ENCODE peak calls at places on chromosomes 2 and 18, in six cellular contexts. One of them, this sample, is unnamed.

GRCh38 chr18:62784966-62785413 is 69.6 kb downstream of the PHLPP1 start:
- DNase-seq in sciatic nerve: no peak
- DNase-seq in cardiac fibroblast: peak
- DNase-seq in HFFc6: peak
- DNase-seq in AG04450: no peak
- DNase-seq in naive thymus-derived CD8-positive, alpha-beta T cell: no peak
- DNase-seq in this sample: peak

GRCh38 chr2:85585781-85586105 is 1.5 kb downstream of the VAMP5 start:
- DNase-seq in sciatic nerve: no peak
- DNase-seq in cardiac fibroblast: peak
- DNase-seq in HFFc6: peak
- DNase-seq in AG04450: no peak
- DNase-seq in naive thymus-derived CD8-positive, alpha-beta T cell: no peak
- DNase-seq in this sample: peak

GRCh38 chr2:18719978-18720775 is 130.8 kb upstream of the NT5C1B start:
- DNase-seq in sciatic nerve: no peak
- DNase-seq in cardiac fibroblast: peak
- DNase-seq in HFFc6: peak
- DNase-seq in AG04450: no peak
- DNase-seq in naive thymus-derived CD8-positive, alpha-beta T cell: no peak
- DNase-seq in this sample: peak

GRCh38 chr18:31740180-31740579 is 20.5 kb downstream of the SLC25A52 start:
- DNase-seq in sciatic nerve: no peak
- DNase-seq in cardiac fibroblast: no peak
- DNase-seq in HFFc6: no peak
- DNase-seq in AG04450: no peak
- DNase-seq in naive thymus-derived CD8-positive, alpha-beta T cell: no peak
- DNase-seq in this sample: no peak

GRCh38 chr2:81658227-81658626 is 1353.7 kb upstream of the LRRTM1 start:
- DNase-seq in sciatic nerve: no peak
- DNase-seq in cardiac fibroblast: no peak
- DNase-seq in HFFc6: no peak
- DNase-seq in AG04450: no peak
- DNase-seq in naive thymus-derived CD8-positive, alpha-beta T cell: no peak
- DNase-seq in this sample: no peak

GRCh38 chr2:108927936-108928659 is 60.9 kb downstream of the EDAR start:
- DNase-seq in sciatic nerve: no peak
- DNase-seq in cardiac fibroblast: peak
- DNase-seq in HFFc6: peak
- DNase-seq in AG04450: peak
- DNase-seq in naive thymus-derived CD8-positive, alpha-beta T cell: peak
- DNase-seq in this sample: peak

GRCh38 chr2:3449106-3449505 is 69.6 kb downstream of the TRAPPC12 start:
- DNase-seq in sciatic nerve: no peak
- DNase-seq in cardiac fibroblast: peak
- DNase-seq in HFFc6: no peak
- DNase-seq in AG04450: no peak
- DNase-seq in naive thymus-derived CD8-positive, alpha-beta T cell: no peak
- DNase-seq in this sample: no peak

GRCh38 chr2:237714690-237715458 is 83.7 kb upstream of the RBM44 start:
- DNase-seq in sciatic nerve: no peak
- DNase-seq in cardiac fibroblast: peak
- DNase-seq in HFFc6: no peak
- DNase-seq in AG04450: no peak
- DNase-seq in naive thymus-derived CD8-positive, alpha-beta T cell: no peak
- DNase-seq in this sample: peak

GRCh38 chr18:78871631-78872030 is 108.0 kb upstream of the SALL3 start:
- DNase-seq in sciatic nerve: no peak
- DNase-seq in cardiac fibroblast: no peak
- DNase-seq in HFFc6: no peak
- DNase-seq in AG04450: no peak
- DNase-seq in naive thymus-derived CD8-positive, alpha-beta T cell: no peak
- DNase-seq in this sample: no peak

This sample was measured in mesenchymal stem cell.